ENCODE peak calls at places on chromosomes 1 and 21, in six cellular contexts. C is SK-N-SH; P is CD4-positive, CD25-positive, alpha-beta regulatory T cell; S is ovary; V is SJSA1; Y is mesendoderm. E is an unnamed sample. For H3K4me1, the result is how much of the 10 kb centered on the place peaks cover.

GRCh38 chr1:86082183-86082582 is 74.4 kb downstream of the COL24A1 start:
- DNase-seq in C (no peak), P (no peak), S (no peak), V (no peak), Y (peak), E (no peak)

GRCh38 chr1:178119623-178120022 is 25.7 kb downstream of the RASAL2 start:
- DNase-seq in C (no peak), P (no peak), S (no peak), V (no peak), Y (no peak), E (no peak)

GRCh38 chr1:61941794-61942193 is 199.5 kb downstream of the PATJ start:
- DNase-seq in C (no peak), P (no peak), S (no peak), V (no peak), Y (no peak), E (no peak)

GRCh38 chr21:40634141-40634540 is 212.8 kb downstream of the DSCAM start:
- DNase-seq in C (no peak), P (no peak), S (no peak), V (no peak), Y (no peak), E (no peak)

GRCh38 chr1:117678246-117678977 is 72.6 kb downstream of the TENT5C start:
- DNase-seq in C (peak), P (no peak), S (no peak), V (no peak), Y (no peak), E (no peak)

GRCh38 chr1:187680823-187681222 is 852.1 kb downstream of the PLA2G4A start:
- DNase-seq in C (no peak), P (no peak), S (no peak), V (no peak), Y (peak), E (no peak)

GRCh38 chr1:155272466-155273133 is 704 bp downstream of the CLK2 start:
- DNase-seq in C (peak), P (no peak), S (no peak), V (peak), Y (no peak), E (no peak)

GRCh38 chr1:97844552-97845089 is 76.2 kb downstream of the DPYD start:
- DNase-seq in C (no peak), P (no peak), S (no peak), V (no peak), Y (no peak), E (no peak)

GRCh38 chr1:93698351-93699112 is 16.9 kb upstream of the BCAR3 start:
- DNase-seq in C (no peak), P (no peak), S (no peak), V (no peak), Y (no peak), E (no peak)

GRCh38 chr1:246787781-246788513 is 63.7 kb downstream of the SCCPDH start:
- DNase-seq in C (no peak), P (no peak), S (no peak), V (no peak), Y (no peak), E (no peak)

GRCh38 chr1:12469990-12470389 is 148.0 kb downstream of the DHRS3 start:
- DNase-seq in C (no peak), P (no peak), S (no peak), V (no peak), Y (no peak), E (no peak)

GRCh38 chr1:17212487-17213121 is 7.7 kb downstream of the PADI1 start:
- DNase-seq in C (peak), P (no peak), S (peak), V (peak), Y (peak), E (peak)

GRCh38 chr1:24850353-24850905 is 79.6 kb downstream of the RUNX3 start:
- DNase-seq in C (no peak), P (no peak), S (no peak), V (peak), Y (peak), E (no peak)

GRCh38 chr1:40535732-40536131 is 4.3 kb downstream of the ZNF684 start:
- DNase-seq in C (no peak), P (no peak), S (no peak), V (no peak), Y (no peak), E (no peak)

GRCh38 chr1:201889092-201889968 is 632 bp downstream of the SHISA4 start:
- DNase-seq in C (no peak), P (no peak), S (no peak), V (no peak), Y (no peak), E (no peak)

GRCh38 chr1:201888282-201889033 is at the start of gene SHISA4:
- DNase-seq in C (peak), P (no peak), S (peak), V (peak), Y (no peak), E (no peak)

GRCh38 chr1:201885531-201886075 is 3.1 kb upstream of the SHISA4 start:
- DNase-seq in C (no peak), P (no peak), S (no peak), V (no peak), Y (peak), E (no peak)

GRCh38 chr1:201886103-201886885 is 2.4 kb upstream of the SHISA4 start:
- DNase-seq in C (no peak), P (no peak), S (no peak), V (no peak), Y (no peak), E (no peak)

DNA sequence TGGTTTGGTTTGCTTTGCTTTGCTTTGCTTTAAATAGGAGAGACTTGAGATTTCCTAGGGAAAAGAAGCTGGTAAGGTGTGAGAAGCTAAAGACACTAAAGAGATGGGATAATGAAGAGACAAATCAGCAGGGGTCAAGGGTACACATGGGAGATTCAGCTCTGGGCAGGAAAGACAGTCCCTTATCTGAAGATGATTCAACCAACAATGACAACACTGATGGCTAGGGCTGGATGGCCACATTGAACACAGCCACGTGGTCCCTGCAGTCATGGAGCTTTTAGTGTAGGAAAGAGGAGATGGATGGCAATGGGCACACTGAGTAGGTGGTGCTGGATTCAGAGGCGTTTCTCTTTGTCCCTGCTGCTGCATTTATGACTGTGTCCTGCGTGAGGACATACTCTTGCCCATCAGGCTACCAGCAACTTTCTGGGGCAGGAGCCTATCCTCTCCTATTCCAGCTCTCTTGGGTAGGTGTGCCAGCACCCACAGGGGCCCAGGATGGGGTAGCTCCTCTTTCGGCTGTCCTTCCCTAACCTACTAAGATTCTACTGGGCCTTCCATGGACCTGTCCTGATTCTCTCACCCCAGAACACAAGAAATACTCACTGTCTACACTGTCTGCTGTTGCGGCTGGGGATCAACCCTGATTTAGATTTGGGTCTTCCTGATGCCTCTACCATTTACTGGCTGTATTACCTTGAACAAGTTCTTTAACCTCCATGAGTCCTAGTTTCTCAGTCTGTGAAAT is 1.4 kb upstream of the SHISA4 start:
- DNase-seq in C (no peak), P (no peak), S (no peak), V (no peak), Y (no peak), E (no peak)
- H3K4me1 ChIP-seq in C (under half), P (under half), S (under half), V (half or more), Y (under half), E (under half)

DNA sequence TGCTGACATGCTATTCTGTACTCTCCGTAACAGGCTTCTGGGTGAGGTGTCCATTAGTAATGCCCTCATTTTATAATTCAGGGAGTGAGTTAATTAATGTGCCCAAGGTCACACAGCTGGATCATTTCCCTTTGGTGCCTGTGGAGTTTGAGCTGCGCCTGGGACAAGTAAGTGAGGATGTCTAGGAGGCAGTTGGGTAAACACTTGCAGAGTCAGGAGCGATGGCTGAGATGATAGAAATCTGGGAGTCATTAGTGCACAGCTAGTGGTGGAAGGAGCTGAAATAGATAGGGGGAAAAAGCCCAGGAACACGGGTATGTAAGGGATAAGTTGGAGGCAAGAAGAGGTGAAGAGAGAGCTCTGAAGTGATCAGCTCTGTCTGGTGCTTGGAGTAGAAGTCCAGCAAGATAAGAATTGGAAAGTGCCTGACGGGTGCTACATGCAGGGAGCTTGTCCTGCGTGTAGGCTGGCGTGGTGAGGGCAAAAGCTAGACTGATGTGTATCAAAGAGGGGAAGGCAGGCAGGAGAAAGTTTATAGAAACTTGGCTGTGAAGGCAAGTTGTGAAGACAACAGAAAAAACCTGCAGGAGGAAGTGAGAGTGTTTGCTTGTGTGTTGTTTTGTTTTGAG is 1.7 kb upstream of the SCAF4 start:
- DNase-seq in C (peak), P (no peak), S (no peak), V (no peak), Y (peak), E (no peak)
- H3K4me3 ChIP-seq in C (no peak), P (peak), S (no peak), V (no peak), Y (no peak), E (no peak)

GRCh38 chr1:79847715-79848114 is 841.2 kb upstream of the ADGRL4 start:
- DNase-seq in C (no peak), P (no peak), S (no peak), V (no peak), Y (peak), E (no peak)

GRCh38 chr1:79845951-79846350 is 839.4 kb upstream of the ADGRL4 start:
- DNase-seq in C (no peak), P (no peak), S (no peak), V (no peak), Y (no peak), E (no peak)

GRCh38 chr1:79848316-79848715 is 841.8 kb upstream of the ADGRL4 start:
- DNase-seq in C (no peak), P (no peak), S (no peak), V (no peak), Y (peak), E (no peak)

GRCh38 chr1:79839882-79840281 is 833.4 kb upstream of the ADGRL4 start:
- DNase-seq in C (no peak), P (no peak), S (no peak), V (no peak), Y (no peak), E (no peak)

DNA sequence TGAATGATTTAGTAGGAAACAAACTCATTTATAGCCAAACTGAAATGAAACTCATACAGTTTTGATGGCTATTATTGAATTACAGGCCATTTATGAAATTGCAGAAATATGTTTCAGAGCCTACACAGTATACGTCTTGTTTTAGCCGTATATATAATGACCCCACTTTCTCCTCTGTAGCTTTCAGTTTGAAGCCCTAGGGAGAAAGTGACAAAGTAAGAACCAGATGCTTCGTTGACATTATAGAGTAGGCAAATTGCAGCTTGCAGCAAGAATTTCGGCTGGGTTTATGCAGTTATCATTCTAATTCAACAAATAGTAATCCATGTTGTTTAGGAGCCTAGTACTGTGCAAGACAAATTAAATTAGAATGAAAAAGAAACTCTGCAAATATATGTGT is 836.3 kb upstream of the ADGRL4 start:
- DNase-seq in C (no peak), P (no peak), S (no peak), V (no peak), Y (no peak), E (no peak)
- H3K4me1 ChIP-seq in C (under half), P (under half), S (under half), V (under half), Y (under half), E (under half)

GRCh38 chr1:157995575-157996169 is 2.2 kb downstream of the KIRREL1 start:
- DNase-seq in C (no peak), P (no peak), S (no peak), V (no peak), Y (no peak), E (no peak)
- H3K4me3 ChIP-seq in C (peak), P (no peak), S (peak), V (peak), Y (no peak), E (no peak)

GRCh38 chr21:42423197-42423675 is 19.5 kb downstream of the UBASH3A start:
- DNase-seq in C (no peak), P (peak), S (no peak), V (no peak), Y (no peak), E (peak)

GRCh38 chr21:42424848-42425602 is 21.3 kb downstream of the UBASH3A start:
- DNase-seq in C (no peak), P (peak), S (no peak), V (no peak), Y (no peak), E (peak)

GRCh38 chr21:42421018-42421793 is 17.5 kb downstream of the UBASH3A start:
- DNase-seq in C (no peak), P (no peak), S (no peak), V (no peak), Y (no peak), E (no peak)

GRCh38 chr21:42425603-42425985 is 21.9 kb downstream of the UBASH3A start:
- DNase-seq in C (no peak), P (no peak), S (no peak), V (no peak), Y (no peak), E (no peak)

GRCh38 chr21:42423685-42424084 is 20.0 kb downstream of the UBASH3A start:
- DNase-seq in C (no peak), P (no peak), S (no peak), V (no peak), Y (no peak), E (no peak)
- H3K4me1 ChIP-seq in C (under half), P (half or more), S (under half), V (under half), Y (under half), E (half or more)